ENCODE peak calls at places on chromosomes 5 and 9, in nine cellular contexts. S is sigmoid colon; V is A549; N is PC-3; I is effector memory CD4-positive, alpha-beta T cell; Z is fibroblast of lung; L is CD4-positive, alpha-beta T cell; A is prostate gland; F is cardiac muscle cell. C is an unnamed sample.

GRCh38 chr5:120538149-120538548 is 74.0 kb downstream of the PRR16 start:
- DNase-seq in S (no peak), Z (peak), F (no peak), A (no peak), V (no peak), I (no peak), N (peak), L (no peak), C (no peak)

GRCh38 chr9:35615981-35616680 is 2.1 kb downstream of the CD72 start:
- DNase-seq in L (no peak), F (no peak), N (no peak), Z (no peak), I (no peak), A (no peak), V (no peak), S (no peak), C (no peak)

GRCh38 chr5:56422060-56422762 is 189.1 kb upstream of the ANKRD55 start:
- DNase-seq in A (peak), F (no peak), L (no peak), N (peak), S (no peak), I (no peak), V (no peak), Z (no peak), C (no peak)

GRCh38 chr5:57216714-57217113 is 42.9 kb downstream of the GPBP1 start:
- DNase-seq in S (no peak), N (peak), L (no peak), Z (peak), F (no peak), V (peak), A (no peak), I (no peak), C (no peak)

GRCh38 chr5:176647870-176648466 is 684 bp downstream of the TSPAN17 start:
- DNase-seq in A (peak), S (peak), F (peak), L (no peak), N (peak), I (no peak), V (no peak), Z (peak), C (no peak)

GRCh38 chr5:176793343-176793699 is 17.0 kb upstream of the UNC5A start:
- DNase-seq in N (no peak), V (no peak), S (no peak), Z (no peak), F (no peak), L (no peak), A (no peak), I (no peak), C (no peak)

GRCh38 chr9:118595719-118596305 is 773.4 kb downstream of the BRINP1 start:
- DNase-seq in L (no peak), F (peak), N (peak), S (peak), V (peak), A (peak), I (no peak), Z (peak), C (peak)

GRCh38 chr9:2193565-2193964 is 178.4 kb downstream of the SMARCA2 start:
- DNase-seq in A (no peak), I (no peak), F (no peak), Z (no peak), N (no peak), L (no peak), S (no peak), V (no peak), C (no peak)

GRCh38 chr9:80204054-80204453 is 632.3 kb downstream of the TLE4 start:
- DNase-seq in L (no peak), V (no peak), N (peak), Z (no peak), I (no peak), F (no peak), A (no peak), S (no peak), C (no peak)

GRCh38 chr5:53362521-53362941 is 117.9 kb upstream of the FST start:
- DNase-seq in S (no peak), F (no peak), Z (peak), A (no peak), V (peak), I (no peak), L (no peak), N (peak), C (no peak)

GRCh38 chr5:145449794-145450193 is 385.3 kb downstream of the PRELID2 start:
- DNase-seq in V (no peak), L (no peak), F (no peak), Z (no peak), I (no peak), S (no peak), N (no peak), A (no peak), C (no peak)

GRCh38 chr5:136743052-136743451 is 377.7 kb upstream of the TRPC7 start:
- DNase-seq in S (no peak), L (no peak), Z (no peak), I (no peak), N (no peak), A (no peak), V (no peak), F (no peak), C (no peak)

GRCh38 chr9:124347968-124348358 is 67.3 kb downstream of the PSMB7 start:
- DNase-seq in N (no peak), I (no peak), L (no peak), A (no peak), S (peak), Z (no peak), V (no peak), F (no peak), C (no peak)

GRCh38 chr9:68997676-68998075 is 16.2 kb downstream of the PRKACG start:
- DNase-seq in I (no peak), F (no peak), A (no peak), N (no peak), L (no peak), V (no peak), Z (no peak), S (no peak), C (no peak)

GRCh38 chr9:136211441-136212344 is 6.8 kb upstream of the LHX3 start:
- DNase-seq in I (no peak), F (no peak), N (no peak), S (no peak), A (no peak), Z (no peak), V (no peak), L (no peak), C (no peak)

GRCh38 chr5:73592546-73592945 is 27.0 kb downstream of the UTP15 start:
- DNase-seq in F (no peak), A (no peak), N (peak), S (no peak), V (peak), I (no peak), Z (peak), L (no peak), C (no peak)

GRCh38 chr9:128408963-128409431 is 11.7 kb upstream of the CERCAM start:
- DNase-seq in F (no peak), I (no peak), L (no peak), Z (no peak), N (no peak), S (no peak), A (no peak), V (no peak), C (no peak)

GRCh38 chr5:100505984-100506670 is 29.0 kb upstream of the FAM174A start:
- DNase-seq in I (no peak), Z (peak), N (peak), A (no peak), S (no peak), F (no peak), V (peak), L (no peak), C (no peak)

GRCh38 chr9:107755267-107755666 is 265.7 kb upstream of the KLF4 start:
- DNase-seq in A (peak), N (peak), I (no peak), L (no peak), S (no peak), F (no peak), Z (peak), V (peak), C (no peak)

GRCh38 chr9:91127653-91128052 is 234.1 kb downstream of the AUH start:
- DNase-seq in N (peak), A (no peak), S (no peak), F (no peak), V (no peak), I (no peak), Z (peak), L (no peak), C (no peak)

GRCh38 chr5:61991861-61992260 is 314.1 kb upstream of the KIF2A start:
- DNase-seq in A (no peak), L (no peak), N (no peak), V (no peak), S (no peak), F (no peak), Z (peak), I (no peak), C (no peak)

GRCh38 chr5:96247097-96247675 is 185.9 kb downstream of the PCSK1 start:
- DNase-seq in V (no peak), Z (peak), N (no peak), A (peak), I (no peak), F (peak), S (no peak), L (no peak), C (no peak)

GRCh38 chr9:129712595-129713524 is 40.0 kb downstream of the PTGES start:
- DNase-seq in A (no peak), F (no peak), I (no peak), N (peak), L (no peak), Z (peak), S (no peak), V (no peak), C (no peak)

GRCh38 chr5:74035521-74035937 is 409.5 kb downstream of the ARHGEF28 start:
- DNase-seq in L (no peak), N (peak), Z (peak), F (peak), A (no peak), V (peak), I (no peak), S (no peak), C (no peak)

GRCh38 chr5:83955916-83956315 is 235.3 kb upstream of the HAPLN1 start:
- DNase-seq in L (no peak), N (peak), A (no peak), V (no peak), F (no peak), S (no peak), I (no peak), Z (peak), C (no peak)

GRCh38 chr5:110105692-110106091 is 416.0 kb downstream of the MAN2A1 start:
- DNase-seq in V (no peak), S (peak), A (peak), N (peak), Z (peak), F (peak), L (no peak), I (no peak), C (no peak)

GRCh38 chr9:93224591-93224990 is 40.7 kb downstream of the WNK2 start:
- DNase-seq in I (no peak), S (no peak), F (no peak), A (peak), N (peak), Z (no peak), V (no peak), L (no peak), C (no peak)

GRCh38 chr5:126998201-126998631 is 32.1 kb downstream of the MARCHF3 start:
- DNase-seq in V (no peak), L (no peak), S (no peak), F (no peak), N (no peak), A (no peak), I (no peak), Z (peak), C (no peak)
- H3K27ac ChIP-seq in V (no peak), L (no peak), S (no peak), F (no peak), N (no peak), A (no peak), I (no peak), Z (peak), C (no peak)

GRCh38 chr5:39219433-39219832 is at the start of gene FYB1:
- DNase-seq in I (no peak), N (peak), A (no peak), V (no peak), S (peak), F (no peak), Z (no peak), L (no peak), C (no peak)
- H3K27ac ChIP-seq in I (no peak), N (peak), A (peak), V (no peak), S (peak), F (no peak), Z (no peak), L (peak), C (no peak)

GRCh38 chr5:89399553-89399952 is 516.6 kb upstream of the MEF2C start:
- DNase-seq in I (no peak), A (no peak), S (no peak), F (no peak), V (no peak), N (peak), L (no peak), Z (peak), C (no peak)

GRCh38 chr5:89397096-89397495 is 514.1 kb upstream of the MEF2C start:
- DNase-seq in Z (no peak), I (no peak), A (no peak), V (no peak), S (no peak), L (no peak), F (no peak), N (peak), C (no peak)

GRCh38 chr5:89401659-89402058 is 518.7 kb upstream of the MEF2C start:
- DNase-seq in Z (no peak), S (no peak), F (no peak), V (no peak), I (no peak), A (no peak), N (no peak), L (no peak), C (no peak)

GRCh38 chr5:89401012-89401411 is 518.0 kb upstream of the MEF2C start:
- DNase-seq in V (no peak), N (no peak), L (no peak), F (no peak), I (no peak), Z (no peak), A (no peak), S (no peak), C (no peak)

GRCh38 chr5:89396262-89396975 is 513.4 kb upstream of the MEF2C start:
- DNase-seq in L (no peak), Z (no peak), N (no peak), S (no peak), F (no peak), V (no peak), A (no peak), I (no peak), C (no peak)
- H3K27ac ChIP-seq in L (no peak), Z (no peak), N (peak), S (peak), F (no peak), V (no peak), A (no peak), I (no peak), C (no peak)

DNA sequence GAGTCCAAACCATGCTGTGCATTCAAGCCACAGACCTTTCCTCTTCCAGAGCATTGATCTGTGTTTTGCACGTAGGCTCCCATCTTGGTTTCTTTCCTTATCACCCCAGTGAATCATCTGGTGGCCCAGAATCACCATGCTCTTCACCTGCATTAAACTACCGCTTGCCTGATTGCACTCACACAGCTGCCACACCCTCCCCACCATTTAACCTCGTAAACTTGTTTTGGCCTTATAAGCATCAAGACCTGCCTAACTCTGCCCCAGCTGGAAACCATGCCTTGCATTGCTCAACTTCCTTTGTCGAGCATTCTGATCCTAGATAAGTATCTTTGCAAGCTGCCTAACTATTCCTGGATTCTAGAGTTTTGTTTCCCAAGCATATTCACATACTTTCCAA is 369.5 kb upstream of the SEMA6A start:
- DNase-seq in L (no peak), S (no peak), F (no peak), N (no peak), A (peak), Z (peak), I (no peak), V (no peak), C (peak)
- H3K27ac ChIP-seq in L (no peak), S (no peak), F (no peak), N (no peak), A (no peak), Z (no peak), I (no peak), V (no peak), C (no peak)

C was measured in SK-N-MC.